ENCODE peak calls at places on chromosome 10, in five cellular contexts. U, J, E, X and V are unnamed samples.

GRCh38 chr10:9228770-9229169 is 1174.3 kb downstream of the GATA3 start:
- DNase-seq in X (no peak), E (no peak), J (no peak), U (no peak), V (no peak)

GRCh38 chr10:100341953-100342626 is 4.9 kb upstream of the SCD start:
- DNase-seq in J (no peak), X (no peak), U (peak; percentile 87), E (no peak), V (peak; percentile 87)

GRCh38 chr10:26556756-26557640 is 118.9 kb downstream of the APBB1IP start:
- DNase-seq in X (no peak), U (peak; percentile 34), J (no peak), E (no peak), V (peak; percentile 65)

GRCh38 chr10:31963598-31963980 is 35.0 kb upstream of the ARHGAP12 start:
- DNase-seq in J (no peak), X (no peak), U (no peak), E (no peak), V (no peak)

GRCh38 chr10:25820496-25821415 is 113.3 kb upstream of the MYO3A start:
- DNase-seq in U (no peak), X (no peak), E (no peak), J (no peak), V (no peak)

GRCh38 chr10:132616170-132616994 is 78.8 kb downstream of the INPP5A start:
- DNase-seq in X (no peak), U (no peak), J (no peak), E (no peak), V (no peak)

GRCh38 chr10:86663046-86663345 is 5.3 kb upstream of the LDB3 start:
- DNase-seq in U (no peak), X (no peak), E (no peak), J (no peak), V (no peak)

GRCh38 chr10:113261130-113261529 is 291.7 kb upstream of the HABP2 start:
- DNase-seq in J (no peak), X (no peak), E (no peak), U (no peak), V (no peak)

GRCh38 chr10:89702121-89702480 is 711 bp downstream of the KIF20B start:
- DNase-seq in U (peak; percentile 11), J (no peak), E (no peak), X (peak; percentile 21), V (peak; percentile 10)

GRCh38 chr10:32932330-32932729 is 25.7 kb downstream of the ITGB1 start:
- DNase-seq in E (no peak), X (no peak), J (no peak), U (no peak), V (no peak)

GRCh38 chr10:4781955-4782354 is 44.1 kb upstream of the AKR1E2 start:
- DNase-seq in J (no peak), U (no peak), E (no peak), X (no peak), V (no peak)

GRCh38 chr10:25615926-25616325 is 318.1 kb upstream of the MYO3A start:
- DNase-seq in E (no peak), U (no peak), J (no peak), X (no peak), V (no peak)

GRCh38 chr10:62858364-62858763 is 42.2 kb upstream of the EGR2 start:
- DNase-seq in X (no peak), U (peak; percentile 6), E (no peak), J (no peak), V (no peak)

GRCh38 chr10:124886195-124886594 is 55.7 kb upstream of the ZRANB1 start:
- DNase-seq in U (no peak), X (no peak), J (no peak), E (no peak), V (no peak)

GRCh38 chr10:125165584-125166340 is 5.4 kb upstream of the CTBP2 start:
- DNase-seq in E (no peak), U (no peak), X (no peak), J (no peak), V (no peak)

GRCh38 chr10:105675333-105675732 is 1034.2 kb downstream of the SORCS3 start:
- DNase-seq in X (no peak), J (no peak), U (no peak), E (peak; percentile 18), V (no peak)

GRCh38 chr10:30459283-30459682 is 25.3 kb downstream of the MAP3K8 start:
- DNase-seq in U (no peak), E (no peak), X (no peak), J (no peak), V (no peak)

GRCh38 chr10:125217986-125218675 is 57.8 kb upstream of the CTBP2 start:
- DNase-seq in J (no peak), U (no peak), E (no peak), X (no peak), V (no peak)

GRCh38 chr10:103353281-103353680 is 2.3 kb upstream of the PCGF6 start:
- DNase-seq in X (no peak), J (no peak), U (peak; percentile 13), E (no peak), V (peak; percentile 24)

GRCh38 chr10:23871211-23871610 is 337.7 kb upstream of the KIAA1217 start:
- DNase-seq in U (no peak), X (no peak), J (no peak), E (peak; percentile 8), V (no peak)

GRCh38 chr10:132273304-132273944 is 34.3 kb downstream of the STK32C start:
- DNase-seq in X (no peak), U (no peak), E (no peak), J (no peak), V (no peak)

GRCh38 chr10:95303535-95303934 is 12.7 kb upstream of the PDLIM1 start:
- DNase-seq in J (no peak), E (no peak), X (no peak), U (no peak), V (no peak)

GRCh38 chr10:113027574-113028392 is 77.7 kb downstream of the TCF7L2 start:
- DNase-seq in E (no peak), X (no peak), U (peak; percentile 42), J (no peak), V (peak; percentile 69)

GRCh38 chr10:92787557-92788152 is 60.7 kb upstream of the EXOC6 start:
- DNase-seq in J (no peak), E (no peak), U (no peak), X (no peak), V (no peak)

GRCh38 chr10:113517165-113517892 is 35.5 kb upstream of the HABP2 start:
- DNase-seq in X (no peak), J (no peak), U (no peak), E (no peak), V (no peak)

GRCh38 chr10:104548090-104548489 is 93.0 kb upstream of the SORCS3 start:
- DNase-seq in J (peak; percentile 5), E (peak; percentile 2), U (no peak), X (no peak), V (no peak)

GRCh38 chr10:113089581-113089980 is 139.5 kb downstream of the TCF7L2 start:
- DNase-seq in E (no peak), U (no peak), X (no peak), J (no peak), V (no peak)

GRCh38 chr10:33155720-33156638 is 178.5 kb downstream of the NRP1 start:
- DNase-seq in U (peak; percentile 99), E (peak; percentile 20), X (no peak), J (no peak), V (peak; percentile 25)

GRCh38 chr10:67818323-67818722 is 19.7 kb downstream of the DNAJC12 start:
- DNase-seq in E (no peak), U (peak; percentile 85), J (no peak), X (no peak), V (no peak)

GRCh38 chr10:91389636-91390512 is 20.3 kb upstream of the HECTD2 start:
- DNase-seq in J (no peak), X (no peak), E (no peak), U (peak; percentile 54), V (peak; percentile 26)

GRCh38 chr10:35372329-35372728 is 36.0 kb downstream of the CCNY start:
- DNase-seq in X (no peak), J (no peak), U (no peak), E (no peak), V (no peak)
- TF ChIP-seq SUZ12 in X (no peak), J (no peak), U (no peak), E (no peak), V (no peak)

GRCh38 chr10:98090822-98091221 is 43.6 kb upstream of the R3HCC1L start:
- DNase-seq in J (no peak), E (no peak), X (no peak), U (no peak), V (no peak)
- TF ChIP-seq SUZ12 in J (no peak), E (no peak), X (no peak), U (no peak), V (no peak)

GRCh38 chr10:77456414-77456813 is 181.2 kb downstream of the KCNMA1 start:
- DNase-seq in E (no peak), X (no peak), J (no peak), U (no peak), V (no peak)

GRCh38 chr10:77457266-77457665 is 180.3 kb downstream of the KCNMA1 start:
- DNase-seq in U (no peak), J (no peak), E (no peak), X (no peak), V (no peak)

GRCh38 chr10:77458986-77459590 is 178.5 kb downstream of the KCNMA1 start:
- DNase-seq in J (no peak), E (no peak), X (no peak), U (no peak), V (no peak)

GRCh38 chr10:77452952-77453564 is 184.6 kb downstream of the KCNMA1 start:
- DNase-seq in U (no peak), E (no peak), J (no peak), X (no peak), V (no peak)

GRCh38 chr10:77455538-77455937 is 182.1 kb downstream of the KCNMA1 start:
- DNase-seq in J (no peak), X (no peak), E (no peak), U (no peak), V (no peak)
- TF ChIP-seq SUZ12 in J (no peak), X (no peak), E (no peak), U (no peak), V (no peak)

GRCh38 chr10:1454428-1454827 is 282.9 kb downstream of the ADARB2 start:
- DNase-seq in U (no peak), E (no peak), X (peak; percentile 63), J (no peak), V (no peak)
- TF ChIP-seq SUZ12 in U (no peak), E (no peak), X (no peak), J (no peak), V (no peak)

GRCh38 chr10:5891009-5891408 is 966 bp downstream of the FBH1 start:
- DNase-seq in X (no peak), U (no peak), E (no peak), J (no peak), V (no peak)
- TF ChIP-seq SUZ12 in X (no peak), U (no peak), E (no peak), J (no peak), V (no peak)

GRCh38 chr10:116521424-116522305 is 24.1 kb upstream of the PNLIP start:
- DNase-seq in J (no peak), X (no peak), E (peak; percentile 11), U (peak; percentile 28), V (peak; percentile 50)
- TF ChIP-seq SUZ12 in J (no peak), X (no peak), E (no peak), U (no peak), V (no peak)

GRCh38 chr10:13743101-13743693 is 156.4 kb downstream of the PRPF18 start:
- DNase-seq in J (no peak), X (peak; percentile 46), E (no peak), U (no peak), V (no peak)
- TF ChIP-seq SUZ12 in J (no peak), X (no peak), E (no peak), U (no peak), V (no peak)

GRCh38 chr10:51233337-51234100 is 159.2 kb downstream of the PRKG1 start:
- DNase-seq in U (no peak), X (no peak), J (no peak), E (no peak), V (no peak)
- TF ChIP-seq SUZ12 in U (no peak), X (no peak), J (no peak), E (no peak), V (no peak)